ENCODE peak calls at places on chromosomes 4 and X, in five cellular contexts. P is fibroblast of villous mesenchyme, O is AG08395, W is left cardiac atrium, A is dorsolateral prefrontal cortex. K is an unnamed sample.

GRCh38 chrX:105302246-105302645 is 81.8 kb upstream of the TEX13A start:
- DNase-seq in A (no peak), W (no peak), O (no peak), P (no peak), K (no peak)

GRCh38 chrX:100289159-100289558 is 120.9 kb downstream of the PCDH19 start:
- DNase-seq in O (no peak), A (no peak), W (no peak), P (no peak), K (no peak)

GRCh38 chrX:28997716-28998115 is 410.5 kb downstream of the IL1RAPL1 start:
- DNase-seq in W (no peak), O (no peak), A (no peak), P (peak), K (peak)

GRCh38 chr4:106803107-106803506 is 233.0 kb downstream of the DKK2 start:
- DNase-seq in A (no peak), P (no peak), O (no peak), W (no peak), K (no peak)

GRCh38 chrX:13074297-13075262 is 30.2 kb upstream of the FAM9C start:
- DNase-seq in W (no peak), P (no peak), A (no peak), O (no peak), K (no peak)

GRCh38 chr4:35538807-35539206 is 705.5 kb downstream of the ARAP2 start:
- DNase-seq in O (no peak), P (no peak), W (no peak), A (no peak), K (no peak)

GRCh38 chrX:130878350-130879341 is 24.4 kb downstream of the ENOX2 start:
- DNase-seq in W (peak), A (no peak), P (peak), O (peak), K (no peak)

GRCh38 chrX:155718964-155719586 is 106.3 kb upstream of the TMLHE start:
- DNase-seq in O (no peak), W (no peak), P (no peak), A (peak), K (no peak)

GRCh38 chrX:134013092-134013497 is 27.7 kb upstream of the GPC3 start:
- DNase-seq in A (no peak), O (no peak), W (no peak), P (peak), K (no peak)

GRCh38 chr4:184287697-184288255 is 70.1 kb upstream of the ENPP6 start:
- DNase-seq in W (no peak), O (peak), A (no peak), P (peak), K (no peak)

GRCh38 chr4:140168474-140168873 is 14.5 kb upstream of the MAML3 start:
- DNase-seq in O (no peak), P (no peak), A (no peak), W (no peak), K (no peak)

GRCh38 chr4:155473420-155474095 is 96.8 kb upstream of the MAP9 start:
- DNase-seq in W (no peak), A (no peak), P (peak), O (no peak), K (no peak)

GRCh38 chr4:13089659-13089998 is 394.5 kb downstream of the RAB28 start:
- DNase-seq in P (no peak), A (no peak), W (no peak), O (no peak), K (no peak)

GRCh38 chrX:118569676-118570075 is 74.1 kb downstream of the DOCK11 start:
- DNase-seq in A (no peak), P (peak), O (no peak), W (no peak), K (no peak)

GRCh38 chrX:104195489-104196084 is 29.3 kb downstream of the FAM199X start:
- DNase-seq in P (peak), A (no peak), O (peak), W (no peak), K (no peak)

GRCh38 chrX:121455890-121456289 is 408.5 kb downstream of the GLUD2 start:
- DNase-seq in O (no peak), A (no peak), W (no peak), P (no peak), K (no peak)

GRCh38 chr4:88452941-88453340 is 4.0 kb upstream of the HERC5 start:
- DNase-seq in A (no peak), W (no peak), P (no peak), O (no peak), K (no peak)

GRCh38 chr4:118941799-118942198 is 53.1 kb downstream of the SYNPO2 start:
- DNase-seq in A (no peak), O (no peak), P (peak), W (no peak), K (no peak)

GRCh38 chrX:112223391-112223790 is 140.8 kb upstream of the TRPC5 start:
- DNase-seq in P (no peak), O (no peak), W (no peak), A (no peak), K (no peak)

GRCh38 chr4:10841697-10842096 is 157.1 kb upstream of the CLNK start:
- DNase-seq in A (no peak), W (no peak), O (no peak), P (no peak), K (no peak)

GRCh38 chr4:72340803-72341431 is 228.1 kb downstream of the ADAMTS3 start:
- DNase-seq in A (no peak), O (no peak), W (no peak), P (no peak), K (no peak)

GRCh38 chr4:54586343-54586953 is 71.3 kb upstream of the KIT start:
- DNase-seq in O (peak), W (no peak), P (peak), A (no peak), K (no peak)

GRCh38 chrX:24928114-24928513 is 87.7 kb downstream of the ARX start:
- DNase-seq in P (no peak), O (no peak), A (no peak), W (no peak), K (no peak)

GRCh38 chrX:49106930-49107329 is 16.6 kb downstream of the GPKOW start:
- DNase-seq in O (peak), A (no peak), P (peak), W (no peak), K (peak)

GRCh38 chr4:158159054-158159717 is 13.6 kb downstream of the GASK1B start:
- DNase-seq in A (no peak), P (peak), O (no peak), W (no peak), K (no peak)

GRCh38 chr4:87032884-87033533 is 98.2 kb downstream of the AFF1 start:
- DNase-seq in P (peak), A (no peak), O (peak), W (no peak), K (no peak)

GRCh38 chr4:137510866-137511265 is 21.4 kb downstream of the PCDH18 start:
- DNase-seq in W (no peak), P (peak), O (peak), A (no peak), K (no peak)

GRCh38 chr4:14862881-14863280 is 139.4 kb upstream of the CPEB2 start:
- DNase-seq in W (no peak), A (peak), O (peak), P (no peak), K (peak)

GRCh38 chrX:102832661-102833060 is 104.4 kb upstream of the RAB40AL start:
- DNase-seq in P (peak), W (no peak), O (peak), A (peak), K (no peak)

GRCh38 chrX:105821471-105822081 is 763 bp upstream of the NRK start:
- DNase-seq in O (no peak), W (peak), A (no peak), P (no peak), K (no peak)

GRCh38 chrX:11143931-11144678 is 33.0 kb downstream of the HCCS start:
- DNase-seq in O (peak), W (peak), A (peak), P (peak), K (no peak)

GRCh38 chr4:186693159-186693815 is 30.4 kb downstream of the FAT1 start:
- DNase-seq in O (peak), A (no peak), W (peak), P (peak), K (peak)

GRCh38 chrX:64850371-64851082 is 125.7 kb downstream of the ZC4H2 start:
- DNase-seq in A (no peak), P (no peak), O (no peak), W (no peak), K (no peak)

GRCh38 chr4:151675366-151676060 is 85.3 kb downstream of the GATB start:
- DNase-seq in A (no peak), W (no peak), O (no peak), P (no peak), K (no peak)

GRCh38 chr4:137200322-137200721 is 332.0 kb downstream of the PCDH18 start:
- DNase-seq in P (no peak), O (no peak), W (no peak), A (no peak), K (no peak)